ENCODE peak calls at places on chromosomes 7 and 10, in four cellular contexts. B is cortex of kidney, I is fibroblast of the conjunctiva, O is Kasumi-1. S is an unnamed sample.

GRCh38 chr7:27096756-27097514 is 1.1 kb upstream of the HOXA1 start:
- DNase-seq in I (no peak), B (no peak), O (peak; percentile 60), S (no peak)

GRCh38 chr10:3500408-3500856 is 284.6 kb downstream of the KLF6 start:
- DNase-seq in O (no peak), I (peak; percentile 89), B (no peak), S (no peak)

GRCh38 chr7:33157311-33157710 is 27.9 kb downstream of the BBS9 start:
- DNase-seq in B (no peak), I (peak; percentile 46), O (no peak), S (no peak)

GRCh38 chr7:6178273-6179029 is 94.0 kb downstream of the CYTH3 start:
- DNase-seq in I (no peak), B (no peak), O (no peak), S (no peak)

GRCh38 chr7:42192851-42193456 is 44.1 kb downstream of the GLI3 start:
- DNase-seq in O (no peak), I (no peak), B (no peak), S (no peak)

GRCh38 chr10:71649631-71650030 is 69.9 kb downstream of the C10orf105 start:
- DNase-seq in I (no peak), B (no peak), O (no peak), S (no peak)

GRCh38 chr10:124200011-124200410 is 106.6 kb upstream of the CHST15 start:
- DNase-seq in O (no peak), B (no peak), I (no peak), S (no peak)

GRCh38 chr7:1103789-1104513 is 16.0 kb downstream of the GPER1 start:
- DNase-seq in B (no peak), O (no peak), I (no peak), S (no peak)

S was measured in NCI-H187.